ENCODE peak calls at places on chromosomes 7 and 10, in six cellular contexts. One of them, this sample, is unnamed.

GRCh38 chr10:84076540-84077195 is 62.6 kb upstream of the GHITM start:
- DNase-seq in GM10248: no peak
- DNase-seq in spleen: no peak
- DNase-seq in SK-N-SH: no peak
- DNase-seq in endothelial cell: peak
- DNase-seq in activated B cell treated with CpG ODN at 0.5 μM for 24 hours: no peak
- DNase-seq in this sample: no peak

GRCh38 chr10:21975378-21975990 is 28.0 kb downstream of the DNAJC1 start:
- DNase-seq in GM10248: no peak
- DNase-seq in spleen: no peak
- DNase-seq in SK-N-SH: peak
- DNase-seq in endothelial cell: no peak
- DNase-seq in activated B cell treated with CpG ODN at 0.5 μM for 24 hours: no peak
- DNase-seq in this sample: no peak

GRCh38 chr7:66558660-66559465 is 69.8 kb upstream of the KCTD7 start:
- DNase-seq in GM10248: no peak
- DNase-seq in spleen: no peak
- DNase-seq in SK-N-SH: peak
- DNase-seq in endothelial cell: no peak
- DNase-seq in activated B cell treated with CpG ODN at 0.5 μM for 24 hours: no peak
- DNase-seq in this sample: no peak

GRCh38 chr10:18793951-18794350 is 134.7 kb downstream of the ARL5B start:
- DNase-seq in GM10248: no peak
- DNase-seq in spleen: no peak
- DNase-seq in SK-N-SH: peak
- DNase-seq in endothelial cell: no peak
- DNase-seq in activated B cell treated with CpG ODN at 0.5 μM for 24 hours: no peak
- DNase-seq in this sample: no peak

GRCh38 chr7:98733036-98733435 is 116.0 kb downstream of the NPTX2 start:
- DNase-seq in GM10248: peak
- DNase-seq in spleen: no peak
- DNase-seq in SK-N-SH: peak
- DNase-seq in endothelial cell: peak
- DNase-seq in activated B cell treated with CpG ODN at 0.5 μM for 24 hours: no peak
- DNase-seq in this sample: peak

GRCh38 chr7:128665057-128665456 is 7.0 kb upstream of the GARIN1A start:
- DNase-seq in GM10248: no peak
- DNase-seq in spleen: no peak
- DNase-seq in SK-N-SH: no peak
- DNase-seq in endothelial cell: no peak
- DNase-seq in activated B cell treated with CpG ODN at 0.5 μM for 24 hours: no peak
- DNase-seq in this sample: no peak

GRCh38 chr10:118687472-118687871 is 67.3 kb downstream of the CACUL1 start:
- DNase-seq in GM10248: no peak
- DNase-seq in spleen: no peak
- DNase-seq in SK-N-SH: no peak
- DNase-seq in endothelial cell: no peak
- DNase-seq in activated B cell treated with CpG ODN at 0.5 μM for 24 hours: no peak
- DNase-seq in this sample: no peak

GRCh38 chr10:86085136-86085535 is 281.5 kb downstream of the GRID1 start:
- DNase-seq in GM10248: no peak
- DNase-seq in spleen: peak
- DNase-seq in SK-N-SH: no peak
- DNase-seq in endothelial cell: no peak
- DNase-seq in activated B cell treated with CpG ODN at 0.5 μM for 24 hours: no peak
- DNase-seq in this sample: no peak

GRCh38 chr10:127410030-127410429 is 139.1 kb upstream of the NPS start:
- DNase-seq in GM10248: no peak
- DNase-seq in spleen: peak
- DNase-seq in SK-N-SH: no peak
- DNase-seq in endothelial cell: no peak
- DNase-seq in activated B cell treated with CpG ODN at 0.5 μM for 24 hours: no peak
- DNase-seq in this sample: no peak

GRCh38 chr7:136859798-136860197 is 8.7 kb upstream of the CHRM2 start:
- DNase-seq in GM10248: no peak
- DNase-seq in spleen: no peak
- DNase-seq in SK-N-SH: no peak
- DNase-seq in endothelial cell: no peak
- DNase-seq in activated B cell treated with CpG ODN at 0.5 μM for 24 hours: no peak
- DNase-seq in this sample: no peak

GRCh38 chr7:2921748-2922147 is 77.6 kb upstream of the GNA12 start:
- DNase-seq in GM10248: no peak
- DNase-seq in spleen: no peak
- DNase-seq in SK-N-SH: peak
- DNase-seq in endothelial cell: peak
- DNase-seq in activated B cell treated with CpG ODN at 0.5 μM for 24 hours: no peak
- DNase-seq in this sample: peak

GRCh38 chr7:89028319-89028718 is 232.8 kb upstream of the TEX47 start:
- DNase-seq in GM10248: no peak
- DNase-seq in spleen: no peak
- DNase-seq in SK-N-SH: no peak
- DNase-seq in endothelial cell: no peak
- DNase-seq in activated B cell treated with CpG ODN at 0.5 μM for 24 hours: no peak
- DNase-seq in this sample: no peak

GRCh38 chr7:139776486-139777303 is 1.1 kb downstream of the HIPK2 start:
- DNase-seq in GM10248: peak
- DNase-seq in spleen: peak
- DNase-seq in SK-N-SH: peak
- DNase-seq in endothelial cell: no peak
- DNase-seq in activated B cell treated with CpG ODN at 0.5 μM for 24 hours: peak
- DNase-seq in this sample: peak

GRCh38 chr10:124741281-124741921 is 2.8 kb downstream of the FAM53B start:
- DNase-seq in GM10248: peak
- DNase-seq in spleen: peak
- DNase-seq in SK-N-SH: peak
- DNase-seq in endothelial cell: peak
- DNase-seq in activated B cell treated with CpG ODN at 0.5 μM for 24 hours: peak
- DNase-seq in this sample: peak

GRCh38 chr10:4343091-4343490 is 482.9 kb upstream of the AKR1E2 start:
- DNase-seq in GM10248: no peak
- DNase-seq in spleen: no peak
- DNase-seq in SK-N-SH: no peak
- DNase-seq in endothelial cell: no peak
- DNase-seq in activated B cell treated with CpG ODN at 0.5 μM for 24 hours: no peak
- DNase-seq in this sample: no peak

GRCh38 chr10:18635995-18636394 is 15.4 kb downstream of the NSUN6 start:
- DNase-seq in GM10248: no peak
- DNase-seq in spleen: no peak
- DNase-seq in SK-N-SH: no peak
- DNase-seq in endothelial cell: no peak
- DNase-seq in activated B cell treated with CpG ODN at 0.5 μM for 24 hours: no peak
- DNase-seq in this sample: no peak

GRCh38 chr7:23811540-23811939 is 101.5 kb downstream of the STK31 start:
- DNase-seq in GM10248: no peak
- DNase-seq in spleen: no peak
- DNase-seq in SK-N-SH: no peak
- DNase-seq in endothelial cell: no peak
- DNase-seq in activated B cell treated with CpG ODN at 0.5 μM for 24 hours: no peak
- DNase-seq in this sample: no peak

GRCh38 chr10:33252324-33252723 is 82.1 kb downstream of the NRP1 start:
- DNase-seq in GM10248: no peak
- DNase-seq in spleen: no peak
- DNase-seq in SK-N-SH: no peak
- DNase-seq in endothelial cell: no peak
- DNase-seq in activated B cell treated with CpG ODN at 0.5 μM for 24 hours: no peak
- DNase-seq in this sample: no peak

GRCh38 chr10:49289480-49289879 is 9.5 kb upstream of the C10orf71 start:
- DNase-seq in GM10248: no peak
- DNase-seq in spleen: no peak
- DNase-seq in SK-N-SH: peak
- DNase-seq in endothelial cell: no peak
- DNase-seq in activated B cell treated with CpG ODN at 0.5 μM for 24 hours: no peak
- DNase-seq in this sample: no peak

GRCh38 chr10:1527951-1528350 is 209.4 kb downstream of the ADARB2 start:
- DNase-seq in GM10248: no peak
- DNase-seq in spleen: no peak
- DNase-seq in SK-N-SH: no peak
- DNase-seq in endothelial cell: no peak
- DNase-seq in activated B cell treated with CpG ODN at 0.5 μM for 24 hours: no peak
- DNase-seq in this sample: no peak

GRCh38 chr7:134547738-134548054 is 1.2 kb upstream of the AKR1B15 start:
- DNase-seq in GM10248: peak
- DNase-seq in spleen: no peak
- DNase-seq in SK-N-SH: no peak
- DNase-seq in endothelial cell: peak
- DNase-seq in activated B cell treated with CpG ODN at 0.5 μM for 24 hours: no peak
- DNase-seq in this sample: no peak

GRCh38 chr7:134548877-134549276 is at the start of gene AKR1B15:
- DNase-seq in GM10248: peak
- DNase-seq in spleen: no peak
- DNase-seq in SK-N-SH: no peak
- DNase-seq in endothelial cell: no peak
- DNase-seq in activated B cell treated with CpG ODN at 0.5 μM for 24 hours: peak
- DNase-seq in this sample: no peak

GRCh38 chr7:134545379-134545778 is 3.5 kb upstream of the AKR1B15 start:
- DNase-seq in GM10248: no peak
- DNase-seq in spleen: no peak
- DNase-seq in SK-N-SH: no peak
- DNase-seq in endothelial cell: no peak
- DNase-seq in activated B cell treated with CpG ODN at 0.5 μM for 24 hours: no peak
- DNase-seq in this sample: no peak

GRCh38 chr7:134545918-134546317 is 3.0 kb upstream of the AKR1B15 start:
- DNase-seq in GM10248: no peak
- DNase-seq in spleen: no peak
- DNase-seq in SK-N-SH: no peak
- DNase-seq in endothelial cell: no peak
- DNase-seq in activated B cell treated with CpG ODN at 0.5 μM for 24 hours: no peak
- DNase-seq in this sample: no peak

DNA sequence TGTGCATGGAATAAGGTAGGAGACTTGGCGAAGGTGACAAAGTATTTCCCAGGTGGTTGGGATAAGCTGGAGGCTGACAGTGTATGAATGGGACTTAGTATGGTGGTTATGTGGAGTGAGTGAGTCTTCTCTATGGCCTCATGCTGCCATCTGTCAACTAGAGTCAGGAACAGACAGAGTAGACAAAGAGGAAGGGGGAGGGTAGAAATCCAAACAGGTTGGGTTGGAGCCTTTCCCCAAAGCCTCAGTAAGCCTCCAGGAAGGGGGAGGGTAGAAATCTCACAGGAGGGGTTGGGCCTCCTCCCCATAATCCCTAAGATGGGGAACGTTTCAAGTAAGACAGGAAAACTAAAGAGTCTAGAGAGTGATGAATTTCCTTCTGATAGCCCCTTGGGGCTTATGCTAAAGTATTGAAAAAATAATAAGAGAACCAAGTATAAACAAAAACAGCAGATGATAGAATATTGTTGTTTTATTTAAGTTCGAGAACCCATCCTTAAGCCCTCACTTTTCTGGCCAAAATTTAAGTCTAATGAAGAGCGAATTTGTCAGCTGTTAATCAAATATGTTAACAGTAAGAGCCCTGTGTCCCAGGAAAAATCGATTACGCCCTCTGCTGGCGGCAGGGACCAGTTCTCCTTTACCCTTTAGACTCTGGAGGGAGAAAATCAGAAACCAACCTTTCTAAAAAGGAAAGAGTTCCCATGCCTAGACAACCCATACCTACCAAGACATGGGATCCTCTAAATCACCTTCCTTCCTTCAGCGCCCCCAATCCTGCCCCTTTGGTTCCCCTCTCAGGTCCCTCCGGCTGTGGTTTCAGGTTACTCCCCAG is 1.8 kb upstream of the AKR1B15 start:
- DNase-seq in GM10248: no peak
- DNase-seq in spleen: peak
- DNase-seq in SK-N-SH: peak
- DNase-seq in endothelial cell: peak
- DNase-seq in activated B cell treated with CpG ODN at 0.5 μM for 24 hours: peak
- DNase-seq in this sample: peak
- TF ChIP-seq CTCF in GM10248: peak
- TF ChIP-seq CTCF in spleen: peak
- TF ChIP-seq CTCF in SK-N-SH: peak
- TF ChIP-seq CTCF in endothelial cell: peak
- TF ChIP-seq CTCF in activated B cell treated with CpG ODN at 0.5 μM for 24 hours: no peak
- TF ChIP-seq CTCF in this sample: peak

GRCh38 chr10:104612577-104613205 is 28.4 kb upstream of the SORCS3 start:
- DNase-seq in GM10248: no peak
- DNase-seq in spleen: no peak
- DNase-seq in SK-N-SH: no peak
- DNase-seq in endothelial cell: no peak
- DNase-seq in activated B cell treated with CpG ODN at 0.5 μM for 24 hours: no peak
- DNase-seq in this sample: no peak

GRCh38 chr10:104617831-104618230 is 23.3 kb upstream of the SORCS3 start:
- DNase-seq in GM10248: no peak
- DNase-seq in spleen: no peak
- DNase-seq in SK-N-SH: no peak
- DNase-seq in endothelial cell: no peak
- DNase-seq in activated B cell treated with CpG ODN at 0.5 μM for 24 hours: no peak
- DNase-seq in this sample: no peak

DNA sequence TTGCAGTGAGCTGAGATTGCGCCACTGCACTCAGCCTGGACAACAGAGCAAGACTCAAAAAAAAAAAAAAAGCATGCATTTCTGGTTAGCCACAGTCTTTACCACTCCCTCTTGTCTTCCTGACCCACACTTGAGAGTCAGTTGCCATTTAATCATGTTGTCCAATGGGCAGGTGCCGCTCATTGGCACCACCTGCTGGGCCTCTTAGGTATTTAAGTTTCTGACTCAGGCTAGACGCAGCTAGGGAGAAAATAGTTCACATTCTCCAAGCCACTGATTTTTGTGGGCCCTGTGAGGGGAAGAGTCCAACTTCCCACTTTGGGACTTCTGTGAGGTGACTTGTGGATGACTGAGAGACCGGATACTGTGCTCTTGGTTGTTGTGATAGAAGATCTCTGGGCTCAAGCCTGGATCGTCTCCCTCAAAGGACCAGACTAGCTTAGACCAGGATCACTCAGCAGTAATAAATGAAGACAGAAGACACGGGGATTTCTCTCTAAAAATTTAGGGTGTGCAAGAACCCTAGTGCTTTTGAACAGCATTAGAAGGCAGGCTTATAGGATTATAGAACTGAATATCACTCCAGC is 26.8 kb upstream of the SORCS3 start:
- DNase-seq in GM10248: peak
- DNase-seq in spleen: no peak
- DNase-seq in SK-N-SH: peak
- DNase-seq in endothelial cell: peak
- DNase-seq in activated B cell treated with CpG ODN at 0.5 μM for 24 hours: no peak
- DNase-seq in this sample: peak
- TF ChIP-seq CTCF in GM10248: peak
- TF ChIP-seq CTCF in spleen: no peak
- TF ChIP-seq CTCF in SK-N-SH: peak
- TF ChIP-seq CTCF in endothelial cell: peak
- TF ChIP-seq CTCF in activated B cell treated with CpG ODN at 0.5 μM for 24 hours: no peak
- TF ChIP-seq CTCF in this sample: peak

DNA sequence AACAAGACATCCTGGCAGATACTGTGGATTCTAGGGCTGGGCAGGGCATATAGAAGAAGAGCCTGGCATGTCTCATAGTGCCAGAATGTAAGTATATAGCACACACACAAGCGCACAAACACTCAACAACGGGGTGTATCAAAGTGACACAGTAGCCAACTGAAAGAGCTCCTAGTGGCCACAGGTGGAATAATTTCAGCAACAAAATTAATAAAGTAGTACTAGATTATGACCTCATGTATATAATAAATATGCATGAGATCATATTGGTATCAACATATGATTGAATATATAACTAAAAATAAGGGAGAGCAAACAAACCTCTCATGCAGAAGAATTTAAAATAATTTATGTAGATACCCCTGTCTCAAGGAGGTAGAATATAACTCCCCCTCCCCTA is 72.4 kb upstream of the CXCL12 start:
- DNase-seq in GM10248: no peak
- DNase-seq in spleen: no peak
- DNase-seq in SK-N-SH: no peak
- DNase-seq in endothelial cell: no peak
- DNase-seq in activated B cell treated with CpG ODN at 0.5 μM for 24 hours: no peak
- DNase-seq in this sample: no peak
- TF ChIP-seq CTCF in GM10248: no peak
- TF ChIP-seq CTCF in spleen: no peak
- TF ChIP-seq CTCF in SK-N-SH: peak
- TF ChIP-seq CTCF in endothelial cell: peak
- TF ChIP-seq CTCF in activated B cell treated with CpG ODN at 0.5 μM for 24 hours: no peak
- TF ChIP-seq CTCF in this sample: peak

GRCh38 chr7:88095-88926 is 104.1 kb upstream of the FAM20C start:
- DNase-seq in GM10248: no peak
- DNase-seq in spleen: no peak
- DNase-seq in SK-N-SH: no peak
- DNase-seq in endothelial cell: peak
- DNase-seq in activated B cell treated with CpG ODN at 0.5 μM for 24 hours: no peak
- DNase-seq in this sample: peak
- TF ChIP-seq CTCF in GM10248: no peak
- TF ChIP-seq CTCF in spleen: no peak
- TF ChIP-seq CTCF in SK-N-SH: peak
- TF ChIP-seq CTCF in endothelial cell: no peak
- TF ChIP-seq CTCF in activated B cell treated with CpG ODN at 0.5 μM for 24 hours: no peak
- TF ChIP-seq CTCF in this sample: no peak